ENCODE peak calls at places on chromosomes 1 and 21, in five cellular contexts. O is M059J, E is erythroblast, X is psoas muscle, K is neural crest cell. B is an unnamed sample.

GRCh38 chr1:242004751-242005495 is 6.0 kb upstream of the MAP1LC3C start:
- DNase-seq in O (peak; percentile 71), E (no peak), X (no peak), K (no peak), B (peak; percentile 62)

GRCh38 chr1:41233708-41234107 is 8.4 kb downstream of the SCMH1 start:
- DNase-seq in O (no peak), E (no peak), X (no peak), K (no peak), B (no peak)

GRCh38 chr1:214463596-214463995 is 87.8 kb downstream of the PTPN14 start:
- DNase-seq in O (peak; percentile 39), E (no peak), X (no peak), K (no peak), B (no peak)

GRCh38 chr1:93459126-93459525 is 11.2 kb downstream of the FNBP1L start:
- DNase-seq in O (no peak), E (no peak), X (no peak), K (no peak), B (no peak)

GRCh38 chr1:196380311-196380710 is 227.9 kb downstream of the KCNT2 start:
- DNase-seq in O (peak; percentile 32), E (no peak), X (no peak), K (no peak), B (no peak)

GRCh38 chr1:16451868-16452528 is 11.5 kb downstream of the NECAP2 start:
- DNase-seq in O (no peak), E (no peak), X (no peak), K (no peak), B (no peak)

GRCh38 chr1:84122780-84123382 is 21.2 kb upstream of the PRKACB start:
- DNase-seq in O (peak; percentile 61), E (peak; percentile 82), X (no peak), K (peak; percentile 11), B (peak; percentile 24)

GRCh38 chr1:209586341-209586740 is 2.8 kb downstream of the CAMK1G start:
- DNase-seq in O (no peak), E (no peak), X (no peak), K (no peak), B (no peak)

GRCh38 chr1:95169544-95169943 is 52.4 kb downstream of the TLCD4 start:
- DNase-seq in O (peak; percentile 72), E (peak; percentile 94), X (no peak), K (no peak), B (peak; percentile 28)

GRCh38 chr1:158180741-158181576 is at the start of gene CD1D:
- DNase-seq in O (no peak), E (peak; percentile 71), X (peak; percentile 64), K (peak; percentile 18), B (no peak)

GRCh38 chr21:46180778-46181391 is 3.4 kb downstream of the SPATC1L start:
- DNase-seq in O (no peak), E (no peak), X (no peak), K (no peak), B (no peak)

GRCh38 chr1:197924516-197925123 is 7.4 kb downstream of the LHX9 start:
- DNase-seq in O (peak; percentile 68), E (peak; percentile 74), X (no peak), K (no peak), B (no peak)

GRCh38 chr1:203448521-203449061 is 27.0 kb upstream of the PRELP start:
- DNase-seq in O (no peak), E (no peak), X (peak; percentile 67), K (no peak), B (no peak)

GRCh38 chr1:64834734-64835133 is 89.9 kb downstream of the RAVER2 start:
- DNase-seq in O (peak; percentile 27), E (no peak), X (no peak), K (no peak), B (no peak)

GRCh38 chr1:24888971-24889670 is 41.0 kb downstream of the RUNX3 start:
- DNase-seq in O (peak; percentile 62), E (no peak), X (no peak), K (no peak), B (no peak)

GRCh38 chr1:223811634-223812101 is 34.1 kb downstream of the TP53BP2 start:
- DNase-seq in O (peak; percentile 60), E (peak; percentile 78), X (no peak), K (no peak), B (no peak)

GRCh38 chr1:27538793-27539192 is 48.8 kb upstream of the WASF2 start:
- DNase-seq in O (peak; percentile 95), E (peak; percentile 16), X (no peak), K (no peak), B (no peak)

GRCh38 chr21:45405271-45405818 is 380 bp downstream of the COL18A1 start:
- DNase-seq in O (peak; percentile 54), E (peak; percentile 81), X (peak; percentile 73), K (no peak), B (peak; percentile 65)

GRCh38 chr21:35932232-35932911 is 128.0 kb downstream of the SETD4 start:
- DNase-seq in O (peak; percentile 96), E (peak; percentile 13), X (peak; percentile 58), K (no peak), B (no peak)

GRCh38 chr1:53619811-53620619 is 118.9 kb downstream of the GLIS1 start:
- DNase-seq in O (peak; percentile 34), E (no peak), X (no peak), K (no peak), B (no peak)

GRCh38 chr1:18322353-18323032 is 158.2 kb upstream of the KLHDC7A start:
- DNase-seq in O (no peak), E (peak; percentile 1), X (no peak), K (no peak), B (no peak)

GRCh38 chr1:202575906-202576653 is 134.2 kb downstream of the SYT2 start:
- DNase-seq in O (peak; percentile 80), E (no peak), X (no peak), K (no peak), B (no peak)

GRCh38 chr1:225763815-225764548 is 13.6 kb upstream of the SRP9 start:
- DNase-seq in O (peak; percentile 81), E (no peak), X (no peak), K (no peak), B (no peak)

GRCh38 chr1:237042892-237043576 is 1.1 kb downstream of the RYR2 start:
- DNase-seq in O (no peak), E (no peak), X (no peak), K (peak; percentile 4), B (no peak)

GRCh38 chr1:162605225-162605927 is 26.9 kb upstream of the DDR2 start:
- DNase-seq in O (peak; percentile 96), E (no peak), X (no peak), K (no peak), B (no peak)

GRCh38 chr1:5934058-5934884 is 58.0 kb downstream of the NPHP4 start:
- DNase-seq in O (no peak), E (no peak), X (no peak), K (no peak), B (no peak)

GRCh38 chr1:45863117-45863670 is 59.8 kb downstream of the MAST2 start:
- DNase-seq in O (no peak), E (no peak), X (no peak), K (no peak), B (no peak)

GRCh38 chr1:70392626-70393025 is 18.4 kb upstream of the CTH start:
- DNase-seq in O (no peak), E (no peak), X (no peak), K (no peak), B (no peak)

B was measured in Caco-2.